ENCODE peak calls at places on chromosomes 1 and 21, in four cellular contexts. P is heart right ventricle, O is IMR-90, X is AG09309. Q is an unnamed sample.

GRCh38 chr1:179023946-179024345 is 1.7 kb upstream of the FAM20B start:
- DNase-seq in P (no peak), O (no peak), X (no peak), Q (no peak)

GRCh38 chr1:219555031-219555667 is 57.8 kb downstream of the ZC3H11B start:
- DNase-seq in P (no peak), O (peak; percentile 64), X (peak; percentile 18), Q (peak; percentile 7)

GRCh38 chr1:210025870-210026269 is 87.9 kb downstream of the SYT14 start:
- DNase-seq in X (no peak), O (no peak), P (no peak), Q (no peak)

GRCh38 chr21:37862536-37862935 is 53.7 kb downstream of the KCNJ6 start:
- DNase-seq in P (peak; percentile 22), X (no peak), O (peak; percentile 66), Q (no peak)

GRCh38 chr1:9326596-9326995 is 33.9 kb downstream of the SPSB1 start:
- DNase-seq in P (no peak), O (peak; percentile 89), X (peak; percentile 57), Q (no peak)

GRCh38 chr1:155128755-155129473 is 1.2 kb downstream of the EFNA1 start:
- DNase-seq in X (no peak), P (peak; percentile 77), O (no peak), Q (peak; percentile 62)

GRCh38 chr1:147717051-147717705 is 43.2 kb downstream of the GJA5 start:
- DNase-seq in O (no peak), P (no peak), X (no peak), Q (peak; percentile 57)

GRCh38 chr1:212413902-212414327 is 771 bp downstream of the PACC1 start:
- DNase-seq in O (peak; percentile 14), P (no peak), X (no peak), Q (no peak)

GRCh38 chr1:149942207-149942606 is 5.5 kb upstream of the MTMR11 start:
- DNase-seq in X (no peak), O (peak; percentile 41), P (peak; percentile 48), Q (no peak)

GRCh38 chr1:83818916-83819315 is 180.0 kb downstream of the TTLL7 start:
- DNase-seq in X (peak; percentile 66), P (no peak), O (peak; percentile 3), Q (no peak)

GRCh38 chr1:84855168-84855567 is 37.8 kb downstream of the LPAR3 start:
- DNase-seq in P (no peak), X (no peak), O (peak; percentile 41), Q (no peak)

GRCh38 chr1:205883792-205884191 is 33.9 kb upstream of the PM20D1 start:
- DNase-seq in O (no peak), X (no peak), P (no peak), Q (no peak)

GRCh38 chr1:94258873-94259331 is 21.5 kb upstream of the ARHGAP29 start:
- DNase-seq in O (peak; percentile 92), P (no peak), X (peak; percentile 88), Q (peak; percentile 68)

GRCh38 chr1:223756806-223757700 is 44.7 kb downstream of the CAPN2 start:
- DNase-seq in P (no peak), O (no peak), X (no peak), Q (no peak)

GRCh38 chr1:76023669-76024407 is 50.7 kb upstream of the ST6GALNAC3 start:
- DNase-seq in X (no peak), O (peak; percentile 11), P (no peak), Q (no peak)

GRCh38 chr1:9196129-9197040 is 38.2 kb upstream of the H6PD start:
- DNase-seq in P (peak; percentile 80), O (peak; percentile 94), X (peak; percentile 78), Q (peak; percentile 59)

GRCh38 chr1:43611950-43612349 is 38.0 kb upstream of the KDM4A start:
- DNase-seq in P (no peak), O (no peak), X (no peak), Q (no peak)

GRCh38 chr1:121558514-121558913 is 373.7 kb downstream of the SRGAP2C start:
- DNase-seq in O (peak; percentile 90), X (peak; percentile 86), P (peak; percentile 4), Q (no peak)

GRCh38 chr1:24805534-24806301 is 60.5 kb downstream of the CLIC4 start:
- DNase-seq in X (peak; percentile 33), P (peak; percentile 40), O (peak; percentile 89), Q (no peak)

GRCh38 chr1:212536586-212536985 is 72.0 kb upstream of the ATF3 start:
- DNase-seq in O (no peak), P (no peak), X (no peak), Q (no peak)

GRCh38 chr1:63024132-63024531 is 240.2 kb downstream of the ATG4C start:
- DNase-seq in P (no peak), X (no peak), O (peak; percentile 0), Q (no peak)

GRCh38 chr1:178961331-178961730 is 64.4 kb upstream of the FAM20B start:
- DNase-seq in P (no peak), X (no peak), O (no peak), Q (no peak)

GRCh38 chr1:231027136-231027925 is 12.7 kb downstream of the FAM89A start:
- DNase-seq in X (no peak), P (no peak), O (no peak), Q (no peak)

GRCh38 chr1:68375919-68376318 is 73.8 kb downstream of the RPE65 start:
- DNase-seq in X (no peak), P (no peak), O (peak; percentile 33), Q (no peak)

GRCh38 chr1:29105822-29106221 is 17.9 kb downstream of the TMEM200B start:
- DNase-seq in P (no peak), X (no peak), O (peak; percentile 15), Q (no peak)

GRCh38 chr1:223758734-223759133 is 46.4 kb downstream of the CAPN2 start:
- DNase-seq in O (no peak), P (no peak), X (no peak), Q (no peak)

GRCh38 chr1:14804626-14805025 is 206.1 kb downstream of the KAZN start:
- DNase-seq in X (no peak), P (no peak), O (no peak), Q (no peak)

GRCh38 chr21:41294548-41295231 is 21.9 kb upstream of the FAM3B start:
- DNase-seq in P (no peak), O (no peak), X (no peak), Q (no peak)

GRCh38 chr21:41290106-41290799 is 26.3 kb upstream of the FAM3B start:
- DNase-seq in X (no peak), O (no peak), P (no peak), Q (no peak)

DNA sequence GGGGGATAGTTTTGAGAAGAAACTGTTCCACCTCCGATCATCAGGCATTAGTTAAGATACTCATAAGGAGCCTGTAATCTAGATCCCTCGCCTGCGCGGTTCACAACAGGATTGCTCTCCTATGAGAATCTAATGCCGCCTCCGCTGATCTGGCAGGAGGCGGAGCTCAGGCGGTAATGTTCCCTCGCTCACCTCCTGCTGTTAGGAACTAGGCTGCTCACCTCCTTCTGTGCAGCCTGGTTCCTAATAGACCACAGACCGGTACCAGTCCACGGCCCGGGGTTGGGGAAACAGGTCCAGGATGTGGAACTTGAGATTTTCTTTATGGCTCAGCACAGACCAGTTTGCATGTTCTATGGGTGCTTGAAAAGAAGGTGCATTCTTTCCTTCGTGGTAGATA is 27.2 kb upstream of the FAM3B start:
- DNase-seq in P (no peak), X (no peak), O (peak; percentile 4), Q (no peak)
- TF ChIP-seq CTCF in P (no peak), X (no peak), O (no peak), Q (no peak)

DNA sequence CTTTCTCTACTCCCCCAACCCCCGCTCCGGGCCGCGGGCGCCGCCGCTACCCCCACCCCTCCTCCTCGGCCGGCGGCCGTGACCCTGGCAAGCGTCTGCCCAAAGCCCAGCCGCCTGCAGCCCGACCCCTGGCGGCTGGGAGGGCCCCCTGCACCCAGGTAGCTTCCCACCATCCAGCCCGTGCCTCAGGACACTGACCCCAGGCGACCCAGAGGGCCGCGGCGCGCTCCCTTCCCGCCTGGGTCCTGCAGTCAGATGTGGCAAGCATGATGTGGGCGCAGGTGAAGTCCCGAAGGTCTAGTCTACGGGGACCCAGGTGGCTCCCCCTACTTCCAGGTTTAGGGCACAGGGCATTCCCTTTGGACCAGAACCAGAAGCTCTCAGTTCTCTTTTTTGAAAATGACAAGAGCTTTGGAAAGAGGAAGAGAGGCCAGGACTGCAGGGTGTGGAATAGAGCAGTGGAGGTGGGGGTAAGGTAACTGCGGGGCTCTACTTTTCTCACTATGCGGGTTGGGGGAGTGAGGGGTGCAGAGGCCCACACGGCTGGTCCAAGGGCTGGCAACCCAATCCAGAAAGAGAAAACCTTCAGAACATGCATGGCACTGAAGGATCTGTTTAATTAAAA is at the start of gene DENND4B:
- DNase-seq in O (peak; percentile 65), P (peak; percentile 83), X (no peak), Q (peak; percentile 71)
- H3K4me3 ChIP-seq in O (peak within 1 kb of the TSS; percentile 98), P (peak within 1 kb of the TSS; percentile 78), X (peak within 1 kb of the TSS; percentile 81), Q (peak within 1 kb of the TSS; percentile 92)

DNA sequence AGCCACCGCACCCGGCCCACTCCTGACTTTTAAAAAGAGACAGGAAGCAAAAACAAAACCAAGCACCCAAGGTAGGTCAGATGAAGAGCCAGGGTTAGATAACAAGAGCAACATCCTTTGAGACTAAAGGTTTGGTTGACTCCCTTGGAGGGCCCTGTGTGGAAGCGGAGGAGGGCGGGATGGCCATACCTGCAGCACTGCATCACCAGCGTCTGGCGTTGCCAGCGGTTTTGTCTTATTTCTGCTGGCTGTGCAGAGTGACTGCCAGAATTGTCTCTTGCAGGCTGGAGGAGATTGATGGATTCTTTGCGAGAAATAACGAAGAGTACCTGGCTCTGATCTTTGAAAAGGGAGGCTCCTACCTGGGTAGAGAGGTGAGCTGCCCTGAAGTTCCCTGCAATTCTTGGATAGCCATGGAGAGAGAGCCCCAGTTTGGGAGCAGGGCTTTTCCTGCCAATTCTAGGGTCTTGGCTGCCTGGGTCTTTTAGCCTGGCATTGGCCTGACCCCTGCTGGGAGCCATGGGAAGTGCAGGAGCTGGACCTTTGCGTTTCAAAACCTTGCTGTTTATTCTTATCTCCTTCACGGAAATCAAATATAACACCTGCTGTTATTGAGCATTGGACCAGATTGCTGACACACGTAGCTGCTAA is 24.0 kb downstream of the QSOX1 start:
- DNase-seq in O (peak; percentile 43), X (no peak), P (peak; percentile 52), Q (peak; percentile 34)
- TF ChIP-seq CTCF in O (peak; percentile 82), X (peak; percentile 98), P (peak; percentile 95), Q (peak; percentile 85)

GRCh38 chr1:157773723-157774350 is 3.1 kb downstream of the FCRL2 start:
- DNase-seq in O (no peak), X (no peak), P (no peak), Q (no peak)

GRCh38 chr1:157771666-157772425 is 5.1 kb downstream of the FCRL2 start:
- DNase-seq in X (no peak), O (no peak), P (no peak), Q (no peak)

GRCh38 chr1:157774412-157774811 is 2.5 kb downstream of the FCRL2 start:
- DNase-seq in O (no peak), X (no peak), P (no peak), Q (no peak)

GRCh38 chr1:157776971-157777386 is at the start of gene FCRL2:
- DNase-seq in P (no peak), O (no peak), X (no peak), Q (no peak)

DNA sequence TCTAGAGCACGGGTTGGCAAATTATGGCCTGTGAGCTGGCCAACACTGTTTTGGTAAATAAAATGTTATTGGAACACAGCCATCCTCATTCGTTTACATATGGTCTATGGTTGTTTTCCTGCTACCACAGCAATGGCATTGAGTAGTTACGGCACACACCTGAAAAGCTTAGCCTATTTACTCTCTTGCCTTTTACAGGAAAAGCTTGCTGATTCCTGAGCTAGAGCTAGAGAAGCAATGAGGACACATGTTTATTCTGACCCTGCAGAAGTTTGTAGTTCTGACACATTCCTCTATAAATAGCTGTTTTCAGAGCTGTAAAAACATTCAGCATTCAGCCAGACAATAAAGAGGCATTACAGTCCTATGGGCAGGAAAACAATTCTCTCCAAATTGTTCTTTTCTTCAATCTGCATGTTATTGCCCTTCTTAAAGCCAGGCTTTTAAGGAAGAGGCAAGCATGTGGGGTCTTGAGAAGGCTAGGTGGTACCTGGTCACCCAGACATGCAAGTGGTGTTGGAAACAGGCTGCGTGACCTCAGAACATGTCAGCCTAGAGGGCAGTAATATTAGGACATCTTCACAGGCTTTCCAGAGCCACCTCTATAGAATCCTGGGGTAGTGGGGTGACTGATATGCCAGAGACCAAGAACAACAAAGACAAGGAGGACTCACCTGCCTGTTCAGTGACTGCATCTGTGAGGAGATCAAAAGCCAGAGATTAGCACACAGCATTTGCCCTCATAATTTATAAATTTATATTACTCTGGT is 1.6 kb downstream of the FCRL2 start:
- DNase-seq in X (no peak), P (no peak), O (no peak), Q (no peak)
- H3K4me3 ChIP-seq in X (no peak overlapping the region), P (no peak overlapping the region), O (no peak overlapping the region), Q (no peak overlapping the region)

Q was measured in prostate gland.